ENCODE peak calls at places on chromosome 17, in seven cellular contexts. E is substantia nigra, N is left ventricle myocardium superior, M is germinal center, Z is heart left ventricle, R is LHCN-M2, O is AG20443. X is an unnamed sample.
A peak's percentile ranks its signal among the peaks of the same experiment; 100 is the strongest.

GRCh38 chr17:40343126-40344119 is 21.1 kb downstream of the GJD3 start:
- DNase-seq in E (no peak), N (peak; percentile 65), M (no peak), Z (no peak), R (peak; percentile 55), O (no peak), X (no peak)

GRCh38 chr17:72378414-72379395 is 257.9 kb downstream of the SOX9 start:
- DNase-seq in E (no peak), N (no peak), M (no peak), Z (no peak), R (no peak), O (no peak), X (no peak)

GRCh38 chr17:183021-183420 is 1.6 kb upstream of the DOC2B start:
- DNase-seq in E (no peak), N (no peak), M (no peak), Z (no peak), R (peak; percentile 23), O (no peak), X (no peak)

GRCh38 chr17:57486978-57487377 is 230.7 kb downstream of the MSI2 start:
- DNase-seq in E (peak; percentile 21), N (no peak), M (no peak), Z (no peak), R (no peak), O (no peak), X (no peak)

GRCh38 chr17:62824290-62825135 is 16.4 kb upstream of the MARCHF10 start:
- DNase-seq in E (no peak), N (no peak), M (no peak), Z (no peak), R (peak; percentile 97), O (peak; percentile 87), X (peak; percentile 95)

GRCh38 chr17:72632026-72632684 is 460.3 kb downstream of the SLC39A11 start:
- DNase-seq in E (no peak), N (no peak), M (no peak), Z (no peak), R (no peak), O (no peak), X (no peak)

GRCh38 chr17:1947229-1947742 is 77.8 kb downstream of the RTN4RL1 start:
- DNase-seq in E (no peak), N (peak; percentile 83), M (no peak), Z (no peak), R (no peak), O (no peak), X (no peak)

GRCh38 chr17:74755533-74755932 is 7.1 kb downstream of the NHERF1 start:
- DNase-seq in E (no peak), N (peak; percentile 11), M (no peak), Z (no peak), R (no peak), O (no peak), X (no peak)

GRCh38 chr17:44355310-44355640 is 8.4 kb downstream of the FAM171A2 start:
- DNase-seq in E (no peak), N (no peak), M (no peak), Z (no peak), R (no peak), O (no peak), X (no peak)

GRCh38 chr17:40827746-40828453 is 5.5 kb upstream of the KRT10 start:
- DNase-seq in E (no peak), N (no peak), M (no peak), Z (no peak), R (no peak), O (no peak), X (no peak)

GRCh38 chr17:17467720-17468119 is 9.1 kb upstream of the MED9 start:
- DNase-seq in E (no peak), N (no peak), M (no peak), Z (no peak), R (peak; percentile 37), O (peak; percentile 32), X (peak; percentile 28)

GRCh38 chr17:18191071-18191667 is 7.5 kb downstream of the ALKBH5 start:
- DNase-seq in E (no peak), N (peak; percentile 38), M (no peak), Z (no peak), R (no peak), O (no peak), X (no peak)

GRCh38 chr17:78044280-78044835 is 84.2 kb downstream of the TMC6 start:
- DNase-seq in E (no peak), N (no peak), M (no peak), Z (no peak), R (no peak), O (no peak), X (no peak)

GRCh38 chr17:29256735-29257466 is 10.2 kb downstream of the CRYBA1 start:
- DNase-seq in E (no peak), N (no peak), M (no peak), Z (no peak), R (peak; percentile 52), O (no peak), X (peak; percentile 40)

GRCh38 chr17:9982159-9982558 is 77.1 kb upstream of the RCVRN start:
- DNase-seq in E (no peak), N (no peak), M (peak; percentile 27), Z (no peak), R (no peak), O (no peak), X (no peak)